ENCODE peak calls at places on chromosomes 13 and 19, in five cellular contexts. One of them, this sample, is unnamed.
A peak's percentile ranks its signal among the peaks of the same experiment; 100 is the strongest.

GRCh38 chr19:29275266-29275665 is 62.3 kb upstream of the UQCRFS1 start:
- DNase-seq in pancreas: no peak
- DNase-seq in neural progenitor cell: no peak
- DNase-seq in astrocyte: no peak
- DNase-seq in PC-9: no peak
- DNase-seq in this sample: no peak

GRCh38 chr13:98839826-98840769 is 87.6 kb upstream of the SLC15A1 start:
- DNase-seq in pancreas: peak; percentile 55
- DNase-seq in neural progenitor cell: peak; percentile 85
- DNase-seq in astrocyte: peak; percentile 58
- DNase-seq in PC-9: no peak
- DNase-seq in this sample: peak; percentile 30

GRCh38 chr13:104571890-104572229 is 1505.6 kb upstream of the SLC10A2 start:
- DNase-seq in pancreas: no peak
- DNase-seq in neural progenitor cell: no peak
- DNase-seq in astrocyte: no peak
- DNase-seq in PC-9: no peak
- DNase-seq in this sample: no peak

GRCh38 chr13:106493569-106493968 is 41.9 kb downstream of the EFNB2 start:
- DNase-seq in pancreas: no peak
- DNase-seq in neural progenitor cell: no peak
- DNase-seq in astrocyte: no peak
- DNase-seq in PC-9: no peak
- DNase-seq in this sample: no peak

GRCh38 chr19:27993619-27994018 is 1219.3 kb downstream of the UQCRFS1 start:
- DNase-seq in pancreas: no peak
- DNase-seq in neural progenitor cell: no peak
- DNase-seq in astrocyte: no peak
- DNase-seq in PC-9: no peak
- DNase-seq in this sample: no peak

GRCh38 chr13:67632590-67632989 is 402.5 kb upstream of the PCDH9 start:
- DNase-seq in pancreas: no peak
- DNase-seq in neural progenitor cell: no peak
- DNase-seq in astrocyte: no peak
- DNase-seq in PC-9: no peak
- DNase-seq in this sample: no peak

GRCh38 chr19:42313840-42314755 is 989 bp downstream of the TMEM145 start:
- DNase-seq in pancreas: no peak
- DNase-seq in neural progenitor cell: no peak
- DNase-seq in astrocyte: no peak
- DNase-seq in PC-9: no peak
- DNase-seq in this sample: no peak

GRCh38 chr13:50081106-50081898 is 66.1 kb downstream of the KCNRG start:
- DNase-seq in pancreas: peak; percentile 67
- DNase-seq in neural progenitor cell: peak; percentile 85
- DNase-seq in astrocyte: no peak
- DNase-seq in PC-9: no peak
- DNase-seq in this sample: no peak

GRCh38 chr19:44576843-44577565 is 36.4 kb upstream of the IGSF23 start:
- DNase-seq in pancreas: peak; percentile 48
- DNase-seq in neural progenitor cell: peak; percentile 58
- DNase-seq in astrocyte: peak; percentile 16
- DNase-seq in PC-9: peak; percentile 69
- DNase-seq in this sample: no peak

GRCh38 chr19:50562329-50562728 is 5.9 kb downstream of the LRRC4B start:
- DNase-seq in pancreas: no peak
- DNase-seq in neural progenitor cell: no peak
- DNase-seq in astrocyte: no peak
- DNase-seq in PC-9: no peak
- DNase-seq in this sample: no peak

GRCh38 chr19:47068876-47069406 is 20.5 kb upstream of the TMEM160 start:
- DNase-seq in pancreas: no peak
- DNase-seq in neural progenitor cell: no peak
- DNase-seq in astrocyte: no peak
- DNase-seq in PC-9: no peak
- DNase-seq in this sample: no peak

GRCh38 chr13:36323408-36323807 is 22.8 kb downstream of the SPART start:
- DNase-seq in pancreas: no peak
- DNase-seq in neural progenitor cell: no peak
- DNase-seq in astrocyte: no peak
- DNase-seq in PC-9: no peak
- DNase-seq in this sample: no peak

GRCh38 chr13:113939129-113939904 is 34.6 kb downstream of the C13orf46 start:
- DNase-seq in pancreas: no peak
- DNase-seq in neural progenitor cell: no peak
- DNase-seq in astrocyte: no peak
- DNase-seq in PC-9: no peak
- DNase-seq in this sample: no peak

GRCh38 chr13:101487046-101487830 is 34.8 kb downstream of the ITGBL1 start:
- DNase-seq in pancreas: no peak
- DNase-seq in neural progenitor cell: no peak
- DNase-seq in astrocyte: no peak
- DNase-seq in PC-9: peak; percentile 78
- DNase-seq in this sample: no peak

GRCh38 chr19:52901842-52902241 is 4.4 kb upstream of the ZNF320 start:
- DNase-seq in pancreas: no peak
- DNase-seq in neural progenitor cell: no peak
- DNase-seq in astrocyte: no peak
- DNase-seq in PC-9: no peak
- DNase-seq in this sample: no peak

GRCh38 chr19:52896431-52897148 is 845 bp downstream of the ZNF320 start:
- DNase-seq in pancreas: peak; percentile 57
- DNase-seq in neural progenitor cell: peak; percentile 41
- DNase-seq in astrocyte: peak; percentile 5
- DNase-seq in PC-9: peak; percentile 55
- DNase-seq in this sample: peak; percentile 2

GRCh38 chr19:52897149-52897935 is at the start of gene ZNF320:
- DNase-seq in pancreas: peak; percentile 97
- DNase-seq in neural progenitor cell: peak; percentile 97
- DNase-seq in astrocyte: peak; percentile 83
- DNase-seq in PC-9: peak; percentile 86
- DNase-seq in this sample: peak; percentile 84

GRCh38 chr19:52904052-52904451 is 6.6 kb upstream of the ZNF320 start:
- DNase-seq in pancreas: no peak
- DNase-seq in neural progenitor cell: peak; percentile 42
- DNase-seq in astrocyte: no peak
- DNase-seq in PC-9: no peak
- DNase-seq in this sample: no peak

GRCh38 chr19:52898101-52898500 is 666 bp upstream of the ZNF320 start:
- DNase-seq in pancreas: peak; percentile 30
- DNase-seq in neural progenitor cell: peak; percentile 41
- DNase-seq in astrocyte: no peak
- DNase-seq in PC-9: no peak
- DNase-seq in this sample: no peak
- H3K4me3 ChIP-seq in pancreas: peak overlapping the region; percentile 69
- H3K4me3 ChIP-seq in neural progenitor cell: peak overlapping the region; percentile 80
- H3K4me3 ChIP-seq in astrocyte: peak overlapping the region; percentile 90
- H3K4me3 ChIP-seq in PC-9: peak overlapping the region; percentile 84
- H3K4me3 ChIP-seq in this sample: peak overlapping the region; percentile 96

DNA sequence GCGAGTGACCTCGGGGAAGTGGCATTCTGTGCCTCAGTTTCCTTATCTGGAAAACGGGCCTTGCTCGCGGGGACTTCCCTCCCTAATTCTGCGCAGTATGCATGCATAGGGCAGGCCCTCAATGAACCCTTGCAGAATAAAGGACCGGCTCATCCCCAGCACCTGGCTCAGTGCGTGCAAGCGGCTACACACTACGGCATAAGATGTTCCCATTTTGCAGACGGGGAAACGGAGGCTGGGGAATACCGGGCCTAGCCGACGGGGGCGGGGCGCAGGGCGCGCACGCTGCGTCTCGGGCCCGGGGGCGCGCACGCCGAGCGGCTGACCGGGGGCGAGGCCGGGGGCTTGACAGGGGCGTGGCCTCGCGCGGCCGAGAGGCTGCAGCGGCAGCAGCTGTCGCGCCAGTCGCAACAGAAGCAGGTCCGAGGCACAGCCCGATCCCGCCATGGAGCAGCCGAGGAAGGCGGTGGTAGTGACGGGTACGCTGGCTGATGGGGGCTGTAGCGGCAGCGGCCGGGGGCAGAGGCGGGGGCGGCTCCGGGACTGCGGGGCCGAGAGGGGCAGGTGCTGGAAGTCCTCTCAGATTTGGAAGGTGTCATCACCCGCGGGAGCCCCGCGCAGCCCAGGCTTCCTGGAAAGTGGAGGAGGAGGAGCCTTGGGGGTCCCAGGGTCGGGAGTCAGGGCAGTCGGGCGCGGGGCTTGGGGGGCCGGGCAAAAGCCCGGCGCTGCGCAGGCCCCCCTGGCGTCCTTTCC is at the start of gene PGPEP1:
- DNase-seq in pancreas: peak; percentile 79
- DNase-seq in neural progenitor cell: peak; percentile 89
- DNase-seq in astrocyte: peak; percentile 16
- DNase-seq in PC-9: peak; percentile 46
- DNase-seq in this sample: peak; percentile 61
- H3K27ac ChIP-seq in pancreas: peak within 1 kb of the TSS; percentile 79
- H3K27ac ChIP-seq in neural progenitor cell: no peak within 1 kb of the TSS
- H3K27ac ChIP-seq in astrocyte: no peak within 1 kb of the TSS
- H3K27ac ChIP-seq in PC-9: no peak within 1 kb of the TSS
- H3K27ac ChIP-seq in this sample: peak within 1 kb of the TSS; percentile 74

GRCh38 chr19:3467437-3468198 is 12.7 kb downstream of the SMIM24 start:
- DNase-seq in pancreas: peak; percentile 35
- DNase-seq in neural progenitor cell: no peak
- DNase-seq in astrocyte: no peak
- DNase-seq in PC-9: no peak
- DNase-seq in this sample: no peak
- H3K27me3 ChIP-seq in pancreas: no peaks in the 10 kb centered on the region
- H3K27me3 ChIP-seq in neural progenitor cell: peaks cover 96% of the 10 kb centered on the region
- H3K27me3 ChIP-seq in astrocyte: no peaks in the 10 kb centered on the region
- H3K27me3 ChIP-seq in PC-9: no peaks in the 10 kb centered on the region
- H3K27me3 ChIP-seq in this sample: no peaks in the 10 kb centered on the region

DNA sequence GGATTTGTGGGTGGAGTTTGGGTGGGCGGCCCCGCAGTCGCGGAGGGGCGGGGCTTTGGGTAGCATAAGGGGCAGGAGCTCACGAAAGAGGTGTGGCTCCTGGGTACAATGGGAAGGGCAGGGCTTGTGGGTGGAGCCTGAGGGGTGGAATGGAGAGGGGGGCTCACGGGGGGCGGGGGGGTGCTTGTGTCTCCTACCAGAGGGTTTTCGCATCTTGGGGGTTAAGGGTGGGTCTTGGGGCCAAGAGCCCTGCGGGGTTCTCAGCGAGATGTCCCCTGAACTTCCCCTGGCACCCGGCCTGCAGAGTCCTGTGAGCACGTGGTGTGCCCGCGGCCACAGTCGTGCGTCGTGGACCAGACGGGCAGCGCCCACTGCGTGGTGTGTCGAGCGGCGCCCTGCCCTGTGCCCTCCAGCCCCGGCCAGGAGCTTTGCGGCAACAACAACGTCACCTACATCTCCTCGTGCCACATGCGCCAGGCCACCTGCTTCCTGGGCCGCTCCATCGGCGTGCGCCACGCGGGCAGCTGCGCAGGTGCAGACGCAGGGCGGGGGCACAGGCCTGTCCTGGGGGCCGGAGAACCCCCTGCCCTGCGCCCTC is 4.9 kb downstream of the FSTL3 start:
- DNase-seq in pancreas: peak; percentile 94
- DNase-seq in neural progenitor cell: peak; percentile 94
- DNase-seq in astrocyte: no peak
- DNase-seq in PC-9: no peak
- DNase-seq in this sample: peak; percentile 36
- H3K4me3 ChIP-seq in pancreas: no peak overlapping the region
- H3K4me3 ChIP-seq in neural progenitor cell: peak overlapping the region; percentile 49
- H3K4me3 ChIP-seq in astrocyte: peak overlapping the region; percentile 57
- H3K4me3 ChIP-seq in PC-9: peak overlapping the region; percentile 56
- H3K4me3 ChIP-seq in this sample: peak overlapping the region; percentile 78

GRCh38 chr13:51623473-51623872 is 39.2 kb downstream of the WDFY2 start:
- DNase-seq in pancreas: no peak
- DNase-seq in neural progenitor cell: no peak
- DNase-seq in astrocyte: peak; percentile 49
- DNase-seq in PC-9: no peak
- DNase-seq in this sample: no peak

GRCh38 chr13:51624695-51625345 is 40.6 kb downstream of the WDFY2 start:
- DNase-seq in pancreas: no peak
- DNase-seq in neural progenitor cell: no peak
- DNase-seq in astrocyte: no peak
- DNase-seq in PC-9: no peak
- DNase-seq in this sample: no peak

GRCh38 chr13:51626749-51627148 is 42.5 kb downstream of the WDFY2 start:
- DNase-seq in pancreas: peak; percentile 78
- DNase-seq in neural progenitor cell: no peak
- DNase-seq in astrocyte: no peak
- DNase-seq in PC-9: no peak
- DNase-seq in this sample: no peak

GRCh38 chr13:51624207-51624606 is 39.9 kb downstream of the WDFY2 start:
- DNase-seq in pancreas: no peak
- DNase-seq in neural progenitor cell: no peak
- DNase-seq in astrocyte: no peak
- DNase-seq in PC-9: no peak
- DNase-seq in this sample: no peak

GRCh38 chr13:51625555-51626345 is 41.5 kb downstream of the WDFY2 start:
- DNase-seq in pancreas: peak; percentile 59
- DNase-seq in neural progenitor cell: no peak
- DNase-seq in astrocyte: no peak
- DNase-seq in PC-9: no peak
- DNase-seq in this sample: no peak
- H3K27ac ChIP-seq in pancreas: no peak overlapping the region
- H3K27ac ChIP-seq in neural progenitor cell: no peak overlapping the region
- H3K27ac ChIP-seq in astrocyte: no peak overlapping the region
- H3K27ac ChIP-seq in PC-9: no peak overlapping the region
- H3K27ac ChIP-seq in this sample: no peak overlapping the region

GRCh38 chr13:27929868-27930267 is 10.1 kb downstream of the PDX1 start:
- DNase-seq in pancreas: no peak
- DNase-seq in neural progenitor cell: no peak
- DNase-seq in astrocyte: no peak
- DNase-seq in PC-9: no peak
- DNase-seq in this sample: no peak
- H3K27me3 ChIP-seq in pancreas: no peaks in the 10 kb centered on the region
- H3K27me3 ChIP-seq in neural progenitor cell: peaks cover 96% of the 10 kb centered on the region
- H3K27me3 ChIP-seq in astrocyte: peaks cover 62% of the 10 kb centered on the region
- H3K27me3 ChIP-seq in PC-9: peaks cover 56% of the 10 kb centered on the region
- H3K27me3 ChIP-seq in this sample: no peaks in the 10 kb centered on the region

GRCh38 chr19:11421607-11422098 is 2.5 kb upstream of the RGL3 start:
- DNase-seq in pancreas: peak; percentile 68
- DNase-seq in neural progenitor cell: peak; percentile 61
- DNase-seq in astrocyte: no peak
- DNase-seq in PC-9: no peak
- DNase-seq in this sample: peak; percentile 39

GRCh38 chr19:11423164-11423803 is 4.2 kb upstream of the RGL3 start:
- DNase-seq in pancreas: peak; percentile 52
- DNase-seq in neural progenitor cell: no peak
- DNase-seq in astrocyte: no peak
- DNase-seq in PC-9: no peak
- DNase-seq in this sample: no peak

GRCh38 chr19:11422163-11423068 is 3.3 kb upstream of the RGL3 start:
- DNase-seq in pancreas: peak; percentile 87
- DNase-seq in neural progenitor cell: peak; percentile 64
- DNase-seq in astrocyte: no peak
- DNase-seq in PC-9: peak; percentile 92
- DNase-seq in this sample: peak; percentile 43

GRCh38 chr19:11420429-11420893 is 1.3 kb upstream of the RGL3 start:
- DNase-seq in pancreas: peak; percentile 43
- DNase-seq in neural progenitor cell: peak; percentile 44
- DNase-seq in astrocyte: no peak
- DNase-seq in PC-9: no peak
- DNase-seq in this sample: no peak

GRCh38 chr19:11420894-11421606 is 1.9 kb upstream of the RGL3 start:
- DNase-seq in pancreas: peak; percentile 45
- DNase-seq in neural progenitor cell: peak; percentile 65
- DNase-seq in astrocyte: no peak
- DNase-seq in PC-9: no peak
- DNase-seq in this sample: no peak
- H3K4me3 ChIP-seq in pancreas: no peak overlapping the region
- H3K4me3 ChIP-seq in neural progenitor cell: peak overlapping the region; percentile 38
- H3K4me3 ChIP-seq in astrocyte: no peak overlapping the region
- H3K4me3 ChIP-seq in PC-9: peak overlapping the region; percentile 49
- H3K4me3 ChIP-seq in this sample: peak overlapping the region; percentile 47

This sample was measured in naive thymus-derived CD4-positive, alpha-beta T cell.